ENCODE peak calls at places on chromosome X, in eight cellular contexts. I is cardiac muscle cell, T is coronary artery, H is pancreas, U is K562, F is heart right ventricle, Z is aorta, D is A549. N is an unnamed sample.

GRCh38 chrX:150575415-150575814 is 7.0 kb downstream of the MTM1 start:
- DNase-seq in Z (no peak), H (no peak), F (no peak), D (peak), T (no peak), U (no peak), I (no peak), N (no peak)

GRCh38 chrX:21745756-21746155 is 12.2 kb downstream of the SMPX start:
- DNase-seq in Z (peak), H (no peak), I (peak), F (no peak), T (no peak), D (peak), U (peak), N (peak)

GRCh38 chrX:132041016-132041415 is 17.9 kb downstream of the STK26 start:
- DNase-seq in Z (no peak), F (no peak), I (no peak), U (no peak), T (no peak), D (no peak), H (no peak), N (no peak)

GRCh38 chrX:77450415-77450814 is 3.2 kb downstream of the FGF16 start:
- DNase-seq in U (no peak), Z (no peak), T (no peak), H (no peak), I (no peak), F (no peak), D (no peak), N (no peak)

GRCh38 chrX:11724122-11725017 is 33.7 kb upstream of the MSL3 start:
- DNase-seq in U (peak), I (peak), D (peak), Z (no peak), T (no peak), F (no peak), H (no peak), N (no peak)

GRCh38 chrX:150332023-150332422 is 31.1 kb upstream of the MAMLD1 start:
- DNase-seq in H (no peak), I (no peak), T (no peak), Z (no peak), F (no peak), U (no peak), D (no peak), N (no peak)

GRCh38 chrX:48025561-48025960 is 18.8 kb downstream of the SPACA5 start:
- DNase-seq in Z (no peak), D (peak), I (peak), H (no peak), T (peak), U (peak), F (no peak), N (no peak)

GRCh38 chrX:134631404-134632346 is 26.6 kb downstream of the PLAC1 start:
- DNase-seq in T (no peak), U (no peak), I (no peak), D (no peak), H (no peak), F (no peak), Z (no peak), N (peak)

GRCh38 chrX:4936315-4936714 is 1222.9 kb upstream of the PRKX start:
- DNase-seq in T (no peak), U (no peak), H (no peak), Z (no peak), F (no peak), D (no peak), I (no peak), N (no peak)

GRCh38 chrX:135185795-135186443 is 14.7 kb upstream of the CT55 start:
- DNase-seq in T (no peak), D (peak), I (peak), F (no peak), H (no peak), Z (no peak), U (peak), N (no peak)

GRCh38 chrX:13254076-13254785 is 65.6 kb downstream of the ATXN3L start:
- DNase-seq in D (peak), H (no peak), Z (no peak), F (no peak), T (no peak), I (no peak), U (peak), N (no peak)

GRCh38 chrX:102957751-102958150 is 20.7 kb downstream of the RAB40AL start:
- DNase-seq in H (no peak), D (no peak), Z (no peak), T (no peak), I (no peak), F (no peak), U (no peak), N (no peak)

GRCh38 chrX:53072418-53073114 is 9.6 kb upstream of the TSPYL2 start:
- DNase-seq in F (no peak), D (no peak), U (no peak), I (no peak), T (peak), H (no peak), Z (no peak), N (no peak)

GRCh38 chrX:16843208-16843909 is 26.8 kb downstream of the RBBP7 start:
- DNase-seq in H (no peak), F (no peak), I (no peak), Z (no peak), T (no peak), U (no peak), D (no peak), N (no peak)

GRCh38 chrX:12245650-12246645 is 107.7 kb downstream of the FRMPD4 start:
- DNase-seq in U (no peak), Z (no peak), D (peak), H (no peak), T (no peak), F (no peak), I (no peak), N (no peak)

GRCh38 chrX:13533726-13534125 is 35.7 kb upstream of the EGFL6 start:
- DNase-seq in T (no peak), D (peak), U (no peak), Z (no peak), I (no peak), H (no peak), F (no peak), N (no peak)

GRCh38 chrX:50877310-50877709 is 33.2 kb upstream of the BMP15 start:
- DNase-seq in T (no peak), I (no peak), U (no peak), D (no peak), Z (no peak), F (no peak), H (no peak), N (no peak)

GRCh38 chrX:132375941-132376340 is 112.9 kb downstream of the MBNL3 start:
- DNase-seq in F (no peak), H (no peak), D (peak), Z (no peak), I (no peak), T (no peak), U (no peak), N (no peak)

GRCh38 chrX:17390325-17390992 is 15.5 kb downstream of the NHS start:
- DNase-seq in D (no peak), I (no peak), H (no peak), F (no peak), U (no peak), Z (no peak), T (no peak), N (no peak)

GRCh38 chrX:86348669-86349068 is 200.4 kb downstream of the DACH2 start:
- DNase-seq in I (no peak), H (no peak), D (peak), U (no peak), F (no peak), T (no peak), Z (no peak), N (no peak)

GRCh38 chrX:28549839-28550238 is 37.4 kb upstream of the IL1RAPL1 start:
- DNase-seq in H (no peak), U (no peak), F (no peak), I (no peak), Z (no peak), D (no peak), T (no peak), N (no peak)

GRCh38 chrX:124282580-124282979 is 49.9 kb upstream of the TEX13D start:
- DNase-seq in D (no peak), T (no peak), Z (no peak), U (no peak), F (no peak), H (no peak), I (no peak), N (no peak)

GRCh38 chrX:40579880-40580536 is 762 bp upstream of the ATP6AP2 start:
- DNase-seq in T (no peak), D (no peak), F (no peak), H (no peak), Z (no peak), I (no peak), U (no peak), N (no peak)

GRCh38 chrX:150531467-150531866 is 37.0 kb upstream of the MTM1 start:
- DNase-seq in H (no peak), T (no peak), I (no peak), F (no peak), U (no peak), Z (no peak), D (no peak), N (no peak)

GRCh38 chrX:136525738-136526606 is 6.0 kb upstream of the VGLL1 start:
- DNase-seq in U (no peak), F (peak), T (peak), Z (peak), D (peak), I (no peak), H (no peak), N (peak)

GRCh38 chrX:104112326-104112951 is at the start of gene ZCCHC18:
- DNase-seq in I (peak), Z (peak), U (peak), F (peak), D (peak), T (peak), H (peak), N (peak)

GRCh38 chrX:10112510-10112909 is 44.3 kb upstream of the CLCN4 start:
- DNase-seq in H (no peak), F (no peak), D (no peak), U (no peak), I (no peak), Z (no peak), T (no peak), N (no peak)
- H3K27ac ChIP-seq in H (no peak), F (no peak), D (no peak), U (no peak), I (no peak), Z (no peak), T (peak), N (no peak)

GRCh38 chrX:71621644-71622346 is 3.5 kb upstream of the CXCR3 start:
- DNase-seq in I (no peak), T (no peak), U (no peak), Z (no peak), F (no peak), H (no peak), D (no peak), N (no peak)

GRCh38 chrX:71623714-71624113 is 5.4 kb upstream of the CXCR3 start:
- DNase-seq in T (no peak), D (no peak), Z (no peak), F (no peak), I (no peak), U (peak), H (no peak), N (no peak)

GRCh38 chrX:71623105-71623450 is 4.8 kb upstream of the CXCR3 start:
- DNase-seq in F (no peak), D (no peak), I (no peak), U (no peak), T (no peak), H (no peak), Z (no peak), N (no peak)

GRCh38 chrX:71625471-71625870 is 7.2 kb upstream of the CXCR3 start:
- DNase-seq in H (no peak), U (no peak), I (no peak), Z (no peak), F (no peak), T (no peak), D (no peak), N (no peak)

GRCh38 chrX:71622347-71623104 is 4.2 kb upstream of the CXCR3 start:
- DNase-seq in T (no peak), H (peak), F (peak), D (peak), Z (peak), U (peak), I (peak), N (peak)
- H3K27ac ChIP-seq in T (peak), H (peak), F (peak), D (no peak), Z (no peak), U (no peak), I (peak), N (peak)

GRCh38 chrX:154411322-154411980 is at the start of gene TAFAZZIN:
- DNase-seq in U (peak), I (peak), D (peak), H (peak), T (no peak), F (peak), Z (peak), N (peak)

GRCh38 chrX:154412468-154412867 is 1.1 kb downstream of the TAFAZZIN start:
- DNase-seq in Z (peak), H (no peak), D (no peak), I (no peak), U (no peak), F (peak), T (no peak), N (peak)

GRCh38 chrX:154411981-154412340 is 622 bp downstream of the TAFAZZIN start:
- DNase-seq in F (peak), T (no peak), D (peak), Z (peak), I (peak), H (no peak), U (peak), N (peak)

GRCh38 chrX:154409222-154409871 is at the start of gene DNASE1L1:
- DNase-seq in D (peak), H (peak), F (peak), Z (peak), T (peak), I (peak), U (peak), N (peak)

DNA sequence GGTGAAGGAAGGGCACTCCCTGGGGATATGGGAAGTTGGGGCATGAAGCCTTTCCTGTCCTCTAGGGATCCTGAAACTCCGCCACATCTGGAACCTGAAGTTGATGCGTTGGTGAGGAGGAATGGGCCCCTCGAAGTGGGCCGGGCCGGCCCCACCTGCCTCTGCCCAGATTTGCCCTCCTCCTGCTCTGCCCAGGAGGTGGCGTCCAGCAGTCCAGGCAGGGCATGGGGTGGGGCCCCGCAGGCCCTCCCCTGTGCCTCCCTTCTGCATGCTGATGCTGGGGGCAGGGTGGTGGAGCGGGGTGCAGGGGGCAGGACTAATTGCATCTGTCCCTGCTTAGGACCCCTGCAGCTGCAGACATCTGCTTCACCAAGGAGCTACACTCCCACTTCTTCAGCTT is 1.8 kb downstream of the TAFAZZIN start:
- DNase-seq in I (no peak), T (no peak), U (no peak), F (no peak), Z (no peak), D (no peak), H (no peak), N (no peak)
- H3K27ac ChIP-seq in I (no peak), T (peak), U (no peak), F (peak), Z (no peak), D (no peak), H (no peak), N (no peak)

GRCh38 chrX:10108288-10108687 is 48.5 kb upstream of the CLCN4 start:
- DNase-seq in U (no peak), T (no peak), D (no peak), F (no peak), H (no peak), I (no peak), Z (no peak), N (no peak)
- H3K27ac ChIP-seq in U (no peak), T (peak), D (no peak), F (no peak), H (no peak), I (no peak), Z (no peak), N (no peak)

GRCh38 chrX:3143043-3143799 is 102.0 kb downstream of the ARSF start:
- DNase-seq in F (no peak), I (no peak), U (no peak), Z (no peak), H (no peak), D (peak), T (no peak), N (no peak)
- H3K27ac ChIP-seq in F (no peak), I (no peak), U (no peak), Z (no peak), H (no peak), D (no peak), T (no peak), N (no peak)

DNA sequence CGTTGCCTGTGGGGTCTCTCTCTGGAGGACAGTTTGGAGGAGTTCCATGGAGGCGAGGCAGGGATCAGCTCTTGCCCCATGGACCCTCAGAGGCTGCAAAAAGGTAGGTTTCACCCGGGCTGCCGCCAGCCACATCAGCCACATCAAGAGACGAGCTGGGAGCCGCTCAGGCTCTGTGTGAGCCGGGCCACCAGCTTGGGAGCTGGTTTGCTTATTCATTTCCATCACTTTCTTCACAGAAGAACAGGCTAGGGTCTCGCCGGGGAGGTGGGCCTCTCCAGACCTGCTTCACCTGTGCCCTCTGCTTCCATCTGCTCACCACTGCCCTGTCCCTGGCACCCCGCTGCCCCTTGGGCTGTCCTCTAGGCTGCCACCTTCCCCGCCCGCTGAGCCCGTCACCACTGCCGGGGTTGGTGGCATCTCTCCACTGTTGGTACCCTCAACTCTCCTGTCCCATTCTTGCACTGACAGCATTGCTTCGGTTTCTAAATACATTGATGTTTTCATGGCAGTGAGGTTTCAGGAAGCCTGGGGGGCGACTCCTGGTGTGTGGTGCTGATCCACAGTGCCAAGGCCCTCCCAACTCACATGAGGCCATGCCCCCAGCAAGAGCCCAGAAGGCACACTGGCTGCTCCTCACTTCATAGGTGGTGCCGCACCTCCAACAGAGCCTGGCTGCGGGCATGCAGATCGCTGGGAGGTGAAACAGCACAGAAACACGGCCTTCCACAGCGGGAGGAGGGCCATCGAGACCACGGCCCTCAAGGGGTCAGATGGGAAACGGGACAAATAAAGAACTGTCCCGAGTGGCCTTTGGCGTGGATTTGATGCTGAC is 4.5 kb upstream of the TREX2 start:
- DNase-seq in U (no peak), F (no peak), Z (no peak), H (no peak), T (no peak), I (no peak), D (no peak), N (peak)
- H3K27ac ChIP-seq in U (no peak), F (no peak), Z (no peak), H (no peak), T (no peak), I (no peak), D (no peak), N (no peak)

GRCh38 chrX:68261060-68261672 is 172.1 kb downstream of the OPHN1 start:
- DNase-seq in H (no peak), U (no peak), F (no peak), D (no peak), T (no peak), I (no peak), Z (peak), N (no peak)
- H3K27ac ChIP-seq in H (no peak), U (no peak), F (no peak), D (no peak), T (no peak), I (no peak), Z (no peak), N (no peak)

GRCh38 chrX:74179071-74179470 is 124.9 kb upstream of the ZCCHC13 start:
- DNase-seq in U (no peak), H (no peak), I (no peak), Z (no peak), D (peak), F (no peak), T (no peak), N (no peak)
- H3K27ac ChIP-seq in U (no peak), H (no peak), I (no peak), Z (no peak), D (peak), F (no peak), T (no peak), N (no peak)

DNA sequence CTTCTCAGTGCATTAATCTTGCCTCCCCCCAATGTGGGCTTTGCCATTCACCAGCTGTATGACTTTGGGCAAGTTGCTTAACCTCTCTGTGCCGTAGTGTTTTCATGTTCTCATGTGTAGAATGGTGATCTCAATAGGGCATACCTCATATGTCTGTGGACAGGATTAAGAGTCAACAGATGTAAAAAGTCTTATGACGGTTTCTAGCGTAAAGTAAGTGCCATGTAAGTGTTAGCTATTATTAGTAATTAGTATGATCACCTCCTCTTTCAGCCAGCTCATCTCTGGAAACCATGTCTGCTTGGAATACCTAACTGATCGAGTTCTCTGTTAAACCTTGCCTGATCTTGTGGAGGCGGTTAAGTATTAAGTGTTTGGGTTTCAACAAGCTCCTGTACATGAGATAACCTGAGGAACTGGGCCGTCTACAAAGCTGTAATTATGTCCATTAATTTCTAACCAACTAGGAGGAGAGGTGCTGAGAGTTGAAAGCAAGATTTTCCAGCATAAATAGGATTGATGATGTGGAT is 66.3 kb downstream of the TSC22D3 start:
- DNase-seq in I (no peak), U (no peak), Z (no peak), H (no peak), T (no peak), F (no peak), D (no peak), N (no peak)
- H3K27ac ChIP-seq in I (no peak), U (no peak), Z (no peak), H (no peak), T (peak), F (no peak), D (no peak), N (no peak)

GRCh38 chrX:24168807-24169206 is 19.3 kb downstream of the ZFX start:
- DNase-seq in F (no peak), U (no peak), H (no peak), Z (no peak), T (no peak), D (no peak), I (no peak), N (no peak)
- H3K27ac ChIP-seq in F (no peak), U (peak), H (no peak), Z (no peak), T (no peak), D (no peak), I (peak), N (no peak)